ENCODE peak calls at places on chromosomes 4 and X, in eight cellular contexts. One of them, this sample, is unnamed.

GRCh38 chr4:138114434-138114833 is 127.7 kb downstream of the SLC7A11 start:
- DNase-seq in NCI-H345: no peak
- DNase-seq in EH: peak; percentile 10
- DNase-seq in NCI-H1092 treated with DMSO at 0.1 percent for 48 hours: no peak
- DNase-seq in tibial nerve: no peak
- DNase-seq in hypothalamus: no peak
- DNase-seq in mammary epithelial cell: no peak
- DNase-seq in NCI-H1105: no peak
- DNase-seq in this sample: no peak

GRCh38 chrX:150482537-150483217 is 85.7 kb upstream of the MTM1 start:
- DNase-seq in NCI-H345: no peak
- DNase-seq in EH: peak; percentile 61
- DNase-seq in NCI-H1092 treated with DMSO at 0.1 percent for 48 hours: no peak
- DNase-seq in tibial nerve: no peak
- DNase-seq in hypothalamus: no peak
- DNase-seq in mammary epithelial cell: peak; percentile 92
- DNase-seq in NCI-H1105: no peak
- DNase-seq in this sample: no peak

GRCh38 chr4:3660086-3660927 is 105.9 kb upstream of the ADRA2C start:
- DNase-seq in NCI-H345: peak; percentile 76
- DNase-seq in EH: no peak
- DNase-seq in NCI-H1092 treated with DMSO at 0.1 percent for 48 hours: peak; percentile 87
- DNase-seq in tibial nerve: no peak
- DNase-seq in hypothalamus: no peak
- DNase-seq in mammary epithelial cell: no peak
- DNase-seq in NCI-H1105: peak; percentile 43
- DNase-seq in this sample: no peak

GRCh38 chrX:103774070-103774642 is 2.5 kb upstream of the PLP1 start:
- DNase-seq in NCI-H345: peak; percentile 40
- DNase-seq in EH: peak; percentile 61
- DNase-seq in NCI-H1092 treated with DMSO at 0.1 percent for 48 hours: peak; percentile 20
- DNase-seq in tibial nerve: no peak
- DNase-seq in hypothalamus: peak; percentile 2
- DNase-seq in mammary epithelial cell: peak; percentile 32
- DNase-seq in NCI-H1105: no peak
- DNase-seq in this sample: no peak

GRCh38 chrX:66023726-66024467 is 16.0 kb downstream of the VSIG4 start:
- DNase-seq in NCI-H345: no peak
- DNase-seq in EH: no peak
- DNase-seq in NCI-H1092 treated with DMSO at 0.1 percent for 48 hours: no peak
- DNase-seq in tibial nerve: no peak
- DNase-seq in hypothalamus: no peak
- DNase-seq in mammary epithelial cell: no peak
- DNase-seq in NCI-H1105: no peak
- DNase-seq in this sample: no peak

GRCh38 chrX:9420513-9420912 is 44.3 kb upstream of the TBL1X start:
- DNase-seq in NCI-H345: peak; percentile 52
- DNase-seq in EH: peak; percentile 39
- DNase-seq in NCI-H1092 treated with DMSO at 0.1 percent for 48 hours: peak; percentile 55
- DNase-seq in tibial nerve: no peak
- DNase-seq in hypothalamus: no peak
- DNase-seq in mammary epithelial cell: no peak
- DNase-seq in NCI-H1105: no peak
- DNase-seq in this sample: no peak

GRCh38 chrX:154840856-154841255 is 6.4 kb upstream of the SMIM9 start:
- DNase-seq in NCI-H345: peak; percentile 7
- DNase-seq in EH: peak; percentile 65
- DNase-seq in NCI-H1092 treated with DMSO at 0.1 percent for 48 hours: peak; percentile 56
- DNase-seq in tibial nerve: no peak
- DNase-seq in hypothalamus: no peak
- DNase-seq in mammary epithelial cell: peak; percentile 9
- DNase-seq in NCI-H1105: peak; percentile 46
- DNase-seq in this sample: no peak

GRCh38 chr4:140234697-140235060 is 80.7 kb upstream of the MAML3 start:
- DNase-seq in NCI-H345: no peak
- DNase-seq in EH: no peak
- DNase-seq in NCI-H1092 treated with DMSO at 0.1 percent for 48 hours: no peak
- DNase-seq in tibial nerve: no peak
- DNase-seq in hypothalamus: no peak
- DNase-seq in mammary epithelial cell: no peak
- DNase-seq in NCI-H1105: no peak
- DNase-seq in this sample: no peak

GRCh38 chr4:82510216-82510615 is 51.6 kb downstream of the TMEM150C start:
- DNase-seq in NCI-H345: no peak
- DNase-seq in EH: no peak
- DNase-seq in NCI-H1092 treated with DMSO at 0.1 percent for 48 hours: no peak
- DNase-seq in tibial nerve: no peak
- DNase-seq in hypothalamus: no peak
- DNase-seq in mammary epithelial cell: no peak
- DNase-seq in NCI-H1105: no peak
- DNase-seq in this sample: no peak

GRCh38 chr4:51999250-51999649 is 20.9 kb downstream of the LRRC66 start:
- DNase-seq in NCI-H345: no peak
- DNase-seq in EH: no peak
- DNase-seq in NCI-H1092 treated with DMSO at 0.1 percent for 48 hours: no peak
- DNase-seq in tibial nerve: no peak
- DNase-seq in hypothalamus: no peak
- DNase-seq in mammary epithelial cell: no peak
- DNase-seq in NCI-H1105: no peak
- DNase-seq in this sample: no peak